ENCODE peak calls at places on chromosomes 1 and 21, in five cellular contexts. J is HepG2, L is HCT116, Z is K562, A is SK-N-SH. R is an unnamed sample.

GRCh38 chr1:240906477-240906876 is 294.5 kb upstream of the GREM2 start:
- DNase-seq in J (no peak), L (no peak), Z (no peak), A (peak; percentile 14), R (no peak)

GRCh38 chr1:35032384-35032739 is 617 bp upstream of the ZMYM6 start:
- DNase-seq in J (no peak), L (no peak), Z (no peak), A (no peak), R (no peak)

GRCh38 chr1:152110860-152111514 is 4.3 kb downstream of the TCHH start:
- DNase-seq in J (no peak), L (no peak), Z (no peak), A (no peak), R (no peak)

GRCh38 chr1:29124366-29125236 is 898 bp upstream of the TMEM200B start:
- DNase-seq in J (peak; percentile 56), L (peak; percentile 46), Z (peak; percentile 99), A (peak; percentile 96), R (no peak)

GRCh38 chr1:160884579-160884978 is 401 bp downstream of the ITLN1 start:
- DNase-seq in J (peak; percentile 15), L (peak; percentile 6), Z (no peak), A (peak; percentile 35), R (no peak)

GRCh38 chr1:100606438-100606837 is 68.5 kb downstream of the GPR88 start:
- DNase-seq in J (no peak), L (peak; percentile 13), Z (no peak), A (peak; percentile 17), R (no peak)

GRCh38 chr1:237394263-237394662 is 352.3 kb downstream of the RYR2 start:
- DNase-seq in J (no peak), L (no peak), Z (no peak), A (no peak), R (no peak)

GRCh38 chr1:14524816-14525215 is 73.7 kb upstream of the KAZN start:
- DNase-seq in J (no peak), L (no peak), Z (no peak), A (no peak), R (no peak)

GRCh38 chr1:229485318-229485717 is 22.8 kb downstream of the NUP133 start:
- DNase-seq in J (no peak), L (no peak), Z (no peak), A (no peak), R (no peak)

GRCh38 chr1:68828013-68828412 is 331.1 kb upstream of the DEPDC1 start:
- DNase-seq in J (no peak), L (no peak), Z (no peak), A (no peak), R (no peak)

GRCh38 chr1:39199593-39199992 is 4.9 kb upstream of the MACF1 start:
- DNase-seq in J (no peak), L (no peak), Z (no peak), A (no peak), R (no peak)

GRCh38 chr1:108561731-108562326 is 1.9 kb downstream of the EEIG2 start:
- DNase-seq in J (peak; percentile 66), L (peak; percentile 72), Z (peak; percentile 63), A (peak; percentile 56), R (no peak)

GRCh38 chr1:71232166-71232763 is 151.4 kb upstream of the ZRANB2 start:
- DNase-seq in J (no peak), L (no peak), Z (no peak), A (no peak), R (no peak)

DNA sequence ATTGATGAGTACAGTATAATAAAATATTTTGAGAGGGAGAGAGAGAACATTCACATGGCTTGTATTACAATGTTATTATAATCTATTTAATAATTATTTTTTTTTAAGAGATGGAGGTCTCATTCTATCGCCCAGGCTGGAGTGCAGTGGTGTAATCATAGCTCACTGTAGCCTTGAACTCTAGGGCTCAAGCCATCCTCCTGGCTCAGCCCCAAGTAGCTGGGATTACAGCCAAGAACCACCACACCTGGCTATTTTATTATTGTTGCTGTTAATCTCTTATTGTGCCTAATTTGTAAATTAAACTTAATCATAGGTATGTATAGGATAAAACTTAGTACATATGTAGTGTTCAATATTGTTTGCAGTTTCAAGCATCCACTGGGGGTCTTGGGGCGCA is 57.8 kb downstream of the HS2ST1 start:
- DNase-seq in J (no peak), L (no peak), Z (no peak), A (no peak), R (no peak)
- TF ChIP-seq ZBTB33 in J (no peak), L (no peak), Z (no peak), A (no peak), R (no peak)

DNA sequence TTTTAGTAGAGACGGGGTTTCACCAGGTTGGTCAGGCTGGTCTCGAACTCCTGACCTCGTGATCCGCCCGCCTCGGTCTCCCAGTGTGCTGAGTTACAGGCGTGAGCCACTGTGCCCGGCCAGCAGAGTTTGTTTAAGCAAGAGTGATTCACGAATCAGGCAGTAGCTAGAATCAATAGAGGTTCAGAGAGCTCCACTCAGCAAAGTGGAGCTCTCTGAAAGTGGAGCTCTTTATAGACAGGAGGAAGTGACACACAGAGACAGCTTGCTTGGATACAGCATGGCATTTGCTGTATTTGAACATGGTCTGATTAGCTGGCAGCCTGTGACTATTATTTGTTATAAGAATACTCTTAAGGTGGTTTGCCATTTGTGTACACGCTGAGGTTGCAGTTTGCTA is 27.1 kb upstream of the CD34 start:
- DNase-seq in J (peak; percentile 67), L (no peak), Z (no peak), A (no peak), R (no peak)
- TF ChIP-seq ZBTB33 in J (no peak), L (no peak), Z (no peak), A (no peak), R (no peak)

GRCh38 chr1:234875953-234876814 is 252.5 kb downstream of the TOMM20 start:
- DNase-seq in J (peak; percentile 98), L (no peak), Z (peak; percentile 94), A (no peak), R (no peak)

GRCh38 chr1:234871710-234872262 is 256.9 kb downstream of the TOMM20 start:
- DNase-seq in J (no peak), L (no peak), Z (no peak), A (no peak), R (no peak)

GRCh38 chr1:234877761-234878160 is 250.9 kb downstream of the TOMM20 start:
- DNase-seq in J (no peak), L (no peak), Z (peak; percentile 30), A (no peak), R (no peak)

GRCh38 chr1:234875328-234875952 is 253.2 kb downstream of the TOMM20 start:
- DNase-seq in J (peak; percentile 90), L (no peak), Z (no peak), A (no peak), R (no peak)

GRCh38 chr1:234874291-234875288 is 254.0 kb downstream of the TOMM20 start:
- DNase-seq in J (peak; percentile 90), L (no peak), Z (peak; percentile 75), A (no peak), R (no peak)
- TF ChIP-seq ZBTB33 in J (peak; percentile 37), L (no peak), Z (peak; percentile 19), A (no peak), R (no peak)

GRCh38 chr1:112906155-112906698 is 49.8 kb downstream of the SLC16A1 start:
- DNase-seq in J (no peak), L (no peak), Z (no peak), A (no peak), R (no peak)
- TF ChIP-seq ZBTB33 in J (no peak), L (no peak), Z (peak; percentile 98), A (no peak), R (no peak)

GRCh38 chr21:39184050-39184980 is 1.1 kb upstream of the PSMG1 start:
- DNase-seq in J (no peak), L (no peak), Z (no peak), A (no peak), R (no peak)

GRCh38 chr21:39181205-39181818 is 1.9 kb downstream of the PSMG1 start:
- DNase-seq in J (no peak), L (no peak), Z (no peak), A (no peak), R (no peak)

GRCh38 chr21:39183272-39184049 is at the start of gene PSMG1:
- DNase-seq in J (peak; percentile 88), L (peak; percentile 88), Z (peak; percentile 97), A (peak; percentile 94), R (peak; percentile 77)

GRCh38 chr21:39182016-39182415 is 1.2 kb downstream of the PSMG1 start:
- DNase-seq in J (no peak), L (no peak), Z (no peak), A (no peak), R (no peak)

DNA sequence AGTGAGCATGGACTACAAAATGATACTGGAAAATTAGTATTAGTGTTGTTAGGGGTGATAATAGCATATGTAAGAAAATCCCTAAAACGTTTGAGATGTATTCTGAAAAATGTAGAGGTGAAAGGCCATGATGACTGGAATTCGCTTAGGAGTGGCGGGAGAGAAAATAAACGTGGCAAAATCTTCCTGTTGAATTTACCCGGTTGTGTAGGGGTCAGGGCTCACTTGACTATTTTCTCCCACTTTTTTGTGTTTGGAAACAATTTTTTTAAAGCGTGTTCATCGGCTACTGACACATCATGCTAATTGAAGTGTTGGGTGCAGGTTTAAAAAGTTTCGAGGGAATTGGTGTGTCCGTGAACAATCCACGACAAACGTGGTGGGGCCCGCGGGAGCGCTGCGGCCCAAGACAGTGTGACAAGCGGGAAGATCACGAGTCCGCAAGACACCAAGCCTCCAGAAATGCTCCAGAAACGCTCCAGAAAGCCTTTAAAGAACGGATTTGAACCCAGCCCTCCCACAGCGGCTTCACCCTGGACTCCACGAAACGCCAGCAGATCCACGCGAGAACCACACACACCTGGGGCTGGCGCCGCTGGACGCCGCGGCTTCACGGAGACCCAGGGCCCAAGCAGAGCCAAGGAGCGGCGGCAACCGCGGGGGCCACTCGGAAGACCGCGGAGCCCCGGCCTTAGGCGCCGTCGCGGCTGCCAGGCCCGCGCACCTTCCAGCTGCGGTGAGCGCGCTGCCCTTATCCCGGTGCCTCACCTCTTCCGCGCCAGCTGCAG is 573 bp downstream of the PSMG1 start:
- DNase-seq in J (no peak), L (no peak), Z (peak; percentile 21), A (no peak), R (no peak)
- TF ChIP-seq ZBTB33 in J (no peak), L (no peak), Z (no peak), A (no peak), R (no peak)

R was measured in GM12878.